ENCODE peak calls at places on chromosome 10, in ten cellular contexts. D is A549, L is H1, S is heart left ventricle, O is testis, Q is endothelial cell of umbilical vein, J is suprapubic skin, Y is HCT116, U is body of pancreas, C is lower leg skin. A is an unnamed sample.

GRCh38 chr10:4048245-4048864 is 263.3 kb upstream of the KLF6 start:
- DNase-seq in D (no peak), L (no peak), S (no peak), O (no peak), Q (no peak), J (no peak), Y (no peak), U (no peak), C (no peak), A (no peak)

GRCh38 chr10:100043796-100044195 is 34.0 kb upstream of the DNMBP start:
- DNase-seq in D (no peak), L (no peak), S (peak; percentile 74), O (no peak), Q (peak; percentile 75), J (peak; percentile 72), Y (no peak), U (peak; percentile 26), C (peak; percentile 87), A (peak; percentile 22)

GRCh38 chr10:95334793-95335120 is 44.0 kb upstream of the PDLIM1 start:
- DNase-seq in D (no peak), L (no peak), S (no peak), O (no peak), Q (no peak), J (no peak), Y (no peak), U (no peak), C (no peak), A (no peak)

GRCh38 chr10:118564652-118565051 is 30.8 kb downstream of the PRLHR start:
- DNase-seq in D (peak; percentile 35), L (peak; percentile 70), S (no peak), O (no peak), Q (no peak), J (no peak), Y (no peak), U (no peak), C (no peak), A (no peak)

GRCh38 chr10:5123886-5124285 is 29.7 kb downstream of the AKR1C3 start:
- DNase-seq in D (no peak), L (no peak), S (no peak), O (no peak), Q (no peak), J (no peak), Y (no peak), U (no peak), C (no peak), A (no peak)

GRCh38 chr10:5512881-5513698 is 11.7 kb upstream of the CALML3 start:
- DNase-seq in D (no peak), L (no peak), S (no peak), O (no peak), Q (no peak), J (peak; percentile 35), Y (no peak), U (no peak), C (no peak), A (no peak)

GRCh38 chr10:63671317-63671937 is 150.2 kb downstream of the REEP3 start:
- DNase-seq in D (no peak), L (no peak), S (no peak), O (peak; percentile 26), Q (peak; percentile 89), J (no peak), Y (no peak), U (no peak), C (no peak), A (no peak)

GRCh38 chr10:96565774-96566173 is 21.0 kb downstream of the TM9SF3 start:
- DNase-seq in D (no peak), L (no peak), S (no peak), O (no peak), Q (peak; percentile 65), J (no peak), Y (no peak), U (no peak), C (no peak), A (no peak)

GRCh38 chr10:32104181-32104580 is 48.0 kb upstream of the KIF5B start:
- DNase-seq in D (no peak), L (no peak), S (no peak), O (no peak), Q (no peak), J (no peak), Y (no peak), U (no peak), C (no peak), A (no peak)

GRCh38 chr10:15253951-15254807 is 85.7 kb upstream of the NMT2 start:
- DNase-seq in D (no peak), L (no peak), S (no peak), O (no peak), Q (no peak), J (no peak), Y (no peak), U (peak; percentile 38), C (peak; percentile 81), A (no peak)

GRCh38 chr10:61844116-61844515 is 57.4 kb upstream of the ARID5B start:
- DNase-seq in D (no peak), L (no peak), S (no peak), O (no peak), Q (no peak), J (no peak), Y (no peak), U (no peak), C (no peak), A (no peak)

GRCh38 chr10:70162892-70163201 is 7.5 kb downstream of the SAR1A start:
- DNase-seq in D (no peak), L (no peak), S (no peak), O (no peak), Q (no peak), J (no peak), Y (no peak), U (no peak), C (no peak), A (peak; percentile 59)

GRCh38 chr10:59580257-59580863 is 129.3 kb downstream of the SLC16A9 start:
- DNase-seq in D (peak; percentile 15), L (no peak), S (no peak), O (no peak), Q (peak; percentile 45), J (no peak), Y (peak; percentile 32), U (no peak), C (no peak), A (peak; percentile 18)

GRCh38 chr10:35574924-35575352 is 30.2 kb upstream of the GJD4 start:
- DNase-seq in D (no peak), L (peak; percentile 61), S (no peak), O (no peak), Q (peak; percentile 85), J (no peak), Y (no peak), U (no peak), C (peak; percentile 53), A (no peak)

GRCh38 chr10:35855155-35855947 is 213.3 kb upstream of the FZD8 start:
- DNase-seq in D (no peak), L (no peak), S (no peak), O (no peak), Q (peak; percentile 56), J (no peak), Y (no peak), U (no peak), C (no peak), A (no peak)

GRCh38 chr10:132637477-132638129 is 100.0 kb downstream of the INPP5A start:
- DNase-seq in D (peak; percentile 93), L (no peak), S (peak; percentile 13), O (no peak), Q (peak; percentile 68), J (no peak), Y (peak; percentile 7), U (no peak), C (no peak), A (peak; percentile 81)

GRCh38 chr10:130351466-130352290 is 215.5 kb downstream of the GLRX3 start:
- DNase-seq in D (no peak), L (no peak), S (no peak), O (no peak), Q (no peak), J (no peak), Y (no peak), U (no peak), C (peak; percentile 79), A (no peak)

GRCh38 chr10:113302062-113302461 is 250.8 kb upstream of the HABP2 start:
- DNase-seq in D (no peak), L (no peak), S (no peak), O (no peak), Q (no peak), J (no peak), Y (no peak), U (no peak), C (no peak), A (no peak)
- H3K4me3 ChIP-seq in D (no peak overlapping the region), L (no peak overlapping the region), S (no peak overlapping the region), O (no peak overlapping the region), Q (no peak overlapping the region), J (no peak overlapping the region), Y (no peak overlapping the region), U (no peak overlapping the region), C (no peak overlapping the region), A (no peak overlapping the region)

GRCh38 chr10:26437637-26438461 is at the start of gene APBB1IP:
- DNase-seq in D (no peak), L (peak; percentile 60), S (peak; percentile 88), O (peak; percentile 49), Q (no peak), J (peak; percentile 88), Y (no peak), U (peak; percentile 80), C (peak; percentile 94), A (peak; percentile 96)
- TF ChIP-seq POLR2A in D (no peak), L (no peak), S (no peak), O (no peak), Q (no peak), J (no peak), Y (no peak), U (no peak), C (no peak), A (no peak)

GRCh38 chr10:49028639-49029038 is 86.7 kb downstream of the VSTM4 start:
- DNase-seq in D (no peak), L (no peak), S (no peak), O (no peak), Q (no peak), J (no peak), Y (no peak), U (no peak), C (no peak), A (no peak)

GRCh38 chr10:49023752-49024151 is 84.1 kb upstream of the LRRC18 start:
- DNase-seq in D (no peak), L (no peak), S (no peak), O (no peak), Q (no peak), J (no peak), Y (no peak), U (no peak), C (no peak), A (no peak)

GRCh38 chr10:49024484-49024883 is 84.8 kb upstream of the LRRC18 start:
- DNase-seq in D (no peak), L (no peak), S (no peak), O (no peak), Q (no peak), J (no peak), Y (no peak), U (no peak), C (no peak), A (no peak)

GRCh38 chr10:49023071-49023470 is 83.4 kb upstream of the LRRC18 start:
- DNase-seq in D (no peak), L (no peak), S (no peak), O (no peak), Q (no peak), J (no peak), Y (no peak), U (no peak), C (no peak), A (no peak)

GRCh38 chr10:49025347-49025983 is 85.8 kb upstream of the LRRC18 start:
- DNase-seq in D (no peak), L (no peak), S (no peak), O (no peak), Q (no peak), J (no peak), Y (no peak), U (no peak), C (no peak), A (no peak)
- H3K4me3 ChIP-seq in D (no peak overlapping the region), L (no peak overlapping the region), S (no peak overlapping the region), O (no peak overlapping the region), Q (no peak overlapping the region), J (no peak overlapping the region), Y (no peak overlapping the region), U (no peak overlapping the region), C (no peak overlapping the region), A (no peak overlapping the region)

GRCh38 chr10:80524190-80524589 is 13.5 kb upstream of the SH2D4B start:
- DNase-seq in D (no peak), L (no peak), S (no peak), O (no peak), Q (no peak), J (no peak), Y (no peak), U (no peak), C (no peak), A (no peak)
- TF ChIP-seq POLR2A in D (no peak), L (no peak), S (no peak), O (no peak), Q (peak; percentile 39), J (no peak), Y (no peak), U (no peak), C (no peak), A (no peak)